ENCODE peak calls at places on chromosome 3, in eight cellular contexts. T is T-helper 2 cell treated with Interferon-gamma antibody and Interleukin-4, amounts not matched to agents 5 μg/mL and 100 μg/mL, for 36 hours; F is HFF-Myc; V is EL; J is head of caudate nucleus; H is endothelial cell of umbilical vein; L is LHCN-M2; G is stimulated activated CD4-positive, alpha-beta T cell treated with anti-CD3 and anti-CD28 coated beads, Interleukin-2, amount 100 ng/mL, for 48 hours. X is an unnamed sample.

GRCh38 chr3:46214751-46215352 is 6.7 kb upstream of the CCR1 start:
- DNase-seq in T (no peak), F (no peak), V (peak), J (no peak), H (no peak), L (no peak), G (no peak), X (no peak)

GRCh38 chr3:142876417-142876816 is 12.5 kb downstream of the PCOLCE2 start:
- DNase-seq in T (no peak), F (no peak), V (no peak), J (no peak), H (no peak), L (no peak), G (no peak), X (no peak)

GRCh38 chr3:190017575-190018288 is 103.0 kb downstream of the P3H2 start:
- DNase-seq in T (no peak), F (no peak), V (peak), J (no peak), H (peak), L (peak), G (no peak), X (no peak)

GRCh38 chr3:194688207-194688711 is 2.6 kb downstream of the FAM43A start:
- DNase-seq in T (peak), F (no peak), V (peak), J (no peak), H (peak), L (no peak), G (no peak), X (no peak)

GRCh38 chr3:11523793-11524160 is 119.9 kb downstream of the VGLL4 start:
- DNase-seq in T (no peak), F (no peak), V (no peak), J (no peak), H (no peak), L (no peak), G (no peak), X (no peak)

GRCh38 chr3:50165388-50166308 is 10.5 kb downstream of the SEMA3F start:
- DNase-seq in T (no peak), F (no peak), V (peak), J (peak), H (peak), L (no peak), G (no peak), X (no peak)

GRCh38 chr3:60917136-60917535 is 334.1 kb downstream of the FHIT start:
- DNase-seq in T (no peak), F (no peak), V (no peak), J (peak), H (no peak), L (no peak), G (no peak), X (no peak)

GRCh38 chr3:72177075-72178050 is 392.4 kb upstream of the PROK2 start:
- DNase-seq in T (peak), F (no peak), V (peak), J (no peak), H (peak), L (peak), G (no peak), X (no peak)

GRCh38 chr3:63661242-63661641 is 8.8 kb downstream of the SNTN start:
- DNase-seq in T (no peak), F (no peak), V (peak), J (no peak), H (no peak), L (peak), G (no peak), X (no peak)

GRCh38 chr3:46298871-46299607 is 54.9 kb upstream of the CCR2 start:
- DNase-seq in T (peak), F (no peak), V (no peak), J (no peak), H (no peak), L (no peak), G (no peak), X (peak)

GRCh38 chr3:195102609-195103467 is 168.1 kb downstream of the XXYLT1 start:
- DNase-seq in T (no peak), F (peak), V (peak), J (no peak), H (peak), L (peak), G (no peak), X (no peak)

GRCh38 chr3:134072881-134073582 is 43.3 kb upstream of the SLCO2A1 start:
- DNase-seq in T (no peak), F (no peak), V (no peak), J (no peak), H (no peak), L (no peak), G (no peak), X (no peak)

GRCh38 chr3:127493924-127494646 is 96.4 kb downstream of the TPRA1 start:
- DNase-seq in T (no peak), F (no peak), V (no peak), J (no peak), H (no peak), L (no peak), G (no peak), X (no peak)

GRCh38 chr3:124149774-124150173 is 157.8 kb upstream of the ROPN1 start:
- DNase-seq in T (no peak), F (no peak), V (no peak), J (no peak), H (no peak), L (no peak), G (no peak), X (no peak)

GRCh38 chr3:27630892-27631291 is 91.2 kb downstream of the EOMES start:
- DNase-seq in T (no peak), F (no peak), V (peak), J (no peak), H (no peak), L (peak), G (no peak), X (no peak)

GRCh38 chr3:187210555-187211327 is 13.5 kb downstream of the RTP1 start:
- DNase-seq in T (no peak), F (no peak), V (peak), J (no peak), H (no peak), L (peak), G (no peak), X (no peak)